ENCODE peak calls at places on chromosomes 5 and 9, in eight cellular contexts. One of them, this sample, is unnamed.
A peak's percentile ranks its signal among the peaks of the same experiment; 100 is the strongest.

GRCh38 chr5:173452098-173452497 is 123.9 kb upstream of the STC2 start:
- DNase-seq in psoas muscle: peak; percentile 74
- DNase-seq in choroid plexus epithelial cell: peak; percentile 63
- DNase-seq in fibroblast of the aortic adventitia: no peak
- DNase-seq in H1: no peak
- DNase-seq in mammary epithelial cell: peak; percentile 32
- DNase-seq in ovary: no peak
- DNase-seq in BE2C: no peak
- DNase-seq in this sample: no peak

GRCh38 chr5:5317976-5318375 is 104.5 kb upstream of the ICE1 start:
- DNase-seq in psoas muscle: no peak
- DNase-seq in choroid plexus epithelial cell: no peak
- DNase-seq in fibroblast of the aortic adventitia: no peak
- DNase-seq in H1: no peak
- DNase-seq in mammary epithelial cell: no peak
- DNase-seq in ovary: no peak
- DNase-seq in BE2C: peak; percentile 60
- DNase-seq in this sample: no peak

GRCh38 chr9:93003552-93004407 is 54.7 kb upstream of the SUSD3 start:
- DNase-seq in psoas muscle: peak; percentile 73
- DNase-seq in choroid plexus epithelial cell: peak; percentile 68
- DNase-seq in fibroblast of the aortic adventitia: peak; percentile 43
- DNase-seq in H1: no peak
- DNase-seq in mammary epithelial cell: peak; percentile 42
- DNase-seq in ovary: peak; percentile 78
- DNase-seq in BE2C: peak; percentile 72
- DNase-seq in this sample: peak; percentile 47

GRCh38 chr5:72107874-72108199 is 562 bp downstream of the MAP1B start:
- DNase-seq in psoas muscle: peak; percentile 54
- DNase-seq in choroid plexus epithelial cell: peak; percentile 37
- DNase-seq in fibroblast of the aortic adventitia: peak; percentile 31
- DNase-seq in H1: no peak
- DNase-seq in mammary epithelial cell: peak; percentile 39
- DNase-seq in ovary: no peak
- DNase-seq in BE2C: no peak
- DNase-seq in this sample: no peak

GRCh38 chr9:115808695-115809094 is 344.9 kb upstream of the PAPPA start:
- DNase-seq in psoas muscle: no peak
- DNase-seq in choroid plexus epithelial cell: peak; percentile 49
- DNase-seq in fibroblast of the aortic adventitia: peak; percentile 8
- DNase-seq in H1: no peak
- DNase-seq in mammary epithelial cell: peak; percentile 79
- DNase-seq in ovary: no peak
- DNase-seq in BE2C: no peak
- DNase-seq in this sample: no peak

GRCh38 chr9:96061293-96061987 is 185.9 kb downstream of the ERCC6L2 start:
- DNase-seq in psoas muscle: no peak
- DNase-seq in choroid plexus epithelial cell: peak; percentile 74
- DNase-seq in fibroblast of the aortic adventitia: peak; percentile 56
- DNase-seq in H1: no peak
- DNase-seq in mammary epithelial cell: peak; percentile 11
- DNase-seq in ovary: no peak
- DNase-seq in BE2C: peak; percentile 63
- DNase-seq in this sample: peak; percentile 43

GRCh38 chr9:31799953-31800609 is 584.4 kb upstream of the ACO1 start:
- DNase-seq in psoas muscle: no peak
- DNase-seq in choroid plexus epithelial cell: peak; percentile 79
- DNase-seq in fibroblast of the aortic adventitia: peak; percentile 27
- DNase-seq in H1: peak; percentile 33
- DNase-seq in mammary epithelial cell: peak; percentile 41
- DNase-seq in ovary: no peak
- DNase-seq in BE2C: peak; percentile 43
- DNase-seq in this sample: peak; percentile 26

GRCh38 chr5:10533218-10533617 is 30.7 kb upstream of the ANKRD33B start:
- DNase-seq in psoas muscle: no peak
- DNase-seq in choroid plexus epithelial cell: no peak
- DNase-seq in fibroblast of the aortic adventitia: no peak
- DNase-seq in H1: no peak
- DNase-seq in mammary epithelial cell: no peak
- DNase-seq in ovary: no peak
- DNase-seq in BE2C: no peak
- DNase-seq in this sample: no peak

GRCh38 chr5:168752012-168752411 is 172.8 kb upstream of the PANK3 start:
- DNase-seq in psoas muscle: no peak
- DNase-seq in choroid plexus epithelial cell: no peak
- DNase-seq in fibroblast of the aortic adventitia: no peak
- DNase-seq in H1: no peak
- DNase-seq in mammary epithelial cell: no peak
- DNase-seq in ovary: no peak
- DNase-seq in BE2C: no peak
- DNase-seq in this sample: no peak

GRCh38 chr9:5643005-5643624 is 14.2 kb downstream of the RIC1 start:
- DNase-seq in psoas muscle: no peak
- DNase-seq in choroid plexus epithelial cell: no peak
- DNase-seq in fibroblast of the aortic adventitia: no peak
- DNase-seq in H1: no peak
- DNase-seq in mammary epithelial cell: no peak
- DNase-seq in ovary: no peak
- DNase-seq in BE2C: no peak
- DNase-seq in this sample: no peak

GRCh38 chr9:131271506-131271931 is 4.8 kb downstream of the FAM78A start:
- DNase-seq in psoas muscle: peak; percentile 61
- DNase-seq in choroid plexus epithelial cell: no peak
- DNase-seq in fibroblast of the aortic adventitia: no peak
- DNase-seq in H1: no peak
- DNase-seq in mammary epithelial cell: no peak
- DNase-seq in ovary: no peak
- DNase-seq in BE2C: no peak
- DNase-seq in this sample: no peak

GRCh38 chr9:94675008-94675841 is 35.9 kb upstream of the FBP1 start:
- DNase-seq in psoas muscle: no peak
- DNase-seq in choroid plexus epithelial cell: peak; percentile 23
- DNase-seq in fibroblast of the aortic adventitia: peak; percentile 88
- DNase-seq in H1: no peak
- DNase-seq in mammary epithelial cell: no peak
- DNase-seq in ovary: no peak
- DNase-seq in BE2C: no peak
- DNase-seq in this sample: no peak

GRCh38 chr5:168723037-168723436 is 143.9 kb upstream of the PANK3 start:
- DNase-seq in psoas muscle: no peak
- DNase-seq in choroid plexus epithelial cell: no peak
- DNase-seq in fibroblast of the aortic adventitia: no peak
- DNase-seq in H1: no peak
- DNase-seq in mammary epithelial cell: no peak
- DNase-seq in ovary: no peak
- DNase-seq in BE2C: no peak
- DNase-seq in this sample: no peak

GRCh38 chr5:140073296-140073695 is 30.2 kb upstream of the NRG2 start:
- DNase-seq in psoas muscle: no peak
- DNase-seq in choroid plexus epithelial cell: peak; percentile 38
- DNase-seq in fibroblast of the aortic adventitia: peak; percentile 57
- DNase-seq in H1: no peak
- DNase-seq in mammary epithelial cell: no peak
- DNase-seq in ovary: no peak
- DNase-seq in BE2C: no peak
- DNase-seq in this sample: no peak

GRCh38 chr9:138049085-138049778 is 171.7 kb downstream of the CACNA1B start:
- DNase-seq in psoas muscle: peak; percentile 48
- DNase-seq in choroid plexus epithelial cell: no peak
- DNase-seq in fibroblast of the aortic adventitia: no peak
- DNase-seq in H1: no peak
- DNase-seq in mammary epithelial cell: no peak
- DNase-seq in ovary: no peak
- DNase-seq in BE2C: no peak
- DNase-seq in this sample: no peak

GRCh38 chr5:73233461-73234151 is 60.6 kb downstream of the TMEM174 start:
- DNase-seq in psoas muscle: peak; percentile 51
- DNase-seq in choroid plexus epithelial cell: peak; percentile 22
- DNase-seq in fibroblast of the aortic adventitia: no peak
- DNase-seq in H1: no peak
- DNase-seq in mammary epithelial cell: no peak
- DNase-seq in ovary: no peak
- DNase-seq in BE2C: peak; percentile 22
- DNase-seq in this sample: no peak

GRCh38 chr9:129111762-129112151 is 542 bp downstream of the PTPA start:
- DNase-seq in psoas muscle: peak; percentile 72
- DNase-seq in choroid plexus epithelial cell: peak; percentile 58
- DNase-seq in fibroblast of the aortic adventitia: peak; percentile 52
- DNase-seq in H1: no peak
- DNase-seq in mammary epithelial cell: peak; percentile 25
- DNase-seq in ovary: no peak
- DNase-seq in BE2C: peak; percentile 44
- DNase-seq in this sample: peak; percentile 42

GRCh38 chr9:18438951-18439350 is 35.0 kb upstream of the ADAMTSL1 start:
- DNase-seq in psoas muscle: no peak
- DNase-seq in choroid plexus epithelial cell: no peak
- DNase-seq in fibroblast of the aortic adventitia: no peak
- DNase-seq in H1: no peak
- DNase-seq in mammary epithelial cell: no peak
- DNase-seq in ovary: peak; percentile 19
- DNase-seq in BE2C: no peak
- DNase-seq in this sample: no peak
- H3K4me3 ChIP-seq in psoas muscle: peak overlapping the region; percentile 60
- H3K4me3 ChIP-seq in choroid plexus epithelial cell: peak overlapping the region; percentile 59
- H3K4me3 ChIP-seq in fibroblast of the aortic adventitia: peak overlapping the region; percentile 54
- H3K4me3 ChIP-seq in H1: peak overlapping the region; percentile 2
- H3K4me3 ChIP-seq in mammary epithelial cell: no peak overlapping the region
- H3K4me3 ChIP-seq in ovary: peak overlapping the region; percentile 31
- H3K4me3 ChIP-seq in BE2C: no peak overlapping the region
- H3K4me3 ChIP-seq in this sample: no peak overlapping the region

DNA sequence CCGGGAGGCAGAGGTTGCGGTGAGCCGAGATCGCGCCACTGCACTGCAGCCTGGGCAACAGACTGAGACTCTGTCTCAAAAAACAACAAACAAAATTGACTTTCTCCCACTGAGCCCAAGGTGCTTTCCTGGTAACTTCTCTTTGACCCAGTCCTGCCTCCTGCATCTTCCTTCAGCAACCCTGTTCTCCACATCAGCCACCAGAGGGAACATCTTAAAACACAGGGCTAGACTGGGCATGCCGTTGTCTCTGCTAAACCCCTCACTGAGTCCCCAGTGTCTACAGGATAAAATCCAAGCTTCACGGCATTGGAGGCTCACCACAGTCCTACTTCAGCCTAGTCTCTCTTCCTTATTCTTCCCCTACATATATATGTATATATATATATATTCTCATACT is 39.8 kb upstream of the KCNMB1 start:
- DNase-seq in psoas muscle: no peak
- DNase-seq in choroid plexus epithelial cell: peak; percentile 44
- DNase-seq in fibroblast of the aortic adventitia: no peak
- DNase-seq in H1: no peak
- DNase-seq in mammary epithelial cell: no peak
- DNase-seq in ovary: no peak
- DNase-seq in BE2C: no peak
- DNase-seq in this sample: peak; percentile 5
- TF ChIP-seq CTCF in psoas muscle: no peak
- TF ChIP-seq CTCF in choroid plexus epithelial cell: peak; percentile 57
- TF ChIP-seq CTCF in fibroblast of the aortic adventitia: peak; percentile 19
- TF ChIP-seq CTCF in H1: peak; percentile 50
- TF ChIP-seq CTCF in mammary epithelial cell: peak; percentile 17
- TF ChIP-seq CTCF in ovary: no peak
- TF ChIP-seq CTCF in BE2C: peak; percentile 42
- TF ChIP-seq CTCF in this sample: no peak

DNA sequence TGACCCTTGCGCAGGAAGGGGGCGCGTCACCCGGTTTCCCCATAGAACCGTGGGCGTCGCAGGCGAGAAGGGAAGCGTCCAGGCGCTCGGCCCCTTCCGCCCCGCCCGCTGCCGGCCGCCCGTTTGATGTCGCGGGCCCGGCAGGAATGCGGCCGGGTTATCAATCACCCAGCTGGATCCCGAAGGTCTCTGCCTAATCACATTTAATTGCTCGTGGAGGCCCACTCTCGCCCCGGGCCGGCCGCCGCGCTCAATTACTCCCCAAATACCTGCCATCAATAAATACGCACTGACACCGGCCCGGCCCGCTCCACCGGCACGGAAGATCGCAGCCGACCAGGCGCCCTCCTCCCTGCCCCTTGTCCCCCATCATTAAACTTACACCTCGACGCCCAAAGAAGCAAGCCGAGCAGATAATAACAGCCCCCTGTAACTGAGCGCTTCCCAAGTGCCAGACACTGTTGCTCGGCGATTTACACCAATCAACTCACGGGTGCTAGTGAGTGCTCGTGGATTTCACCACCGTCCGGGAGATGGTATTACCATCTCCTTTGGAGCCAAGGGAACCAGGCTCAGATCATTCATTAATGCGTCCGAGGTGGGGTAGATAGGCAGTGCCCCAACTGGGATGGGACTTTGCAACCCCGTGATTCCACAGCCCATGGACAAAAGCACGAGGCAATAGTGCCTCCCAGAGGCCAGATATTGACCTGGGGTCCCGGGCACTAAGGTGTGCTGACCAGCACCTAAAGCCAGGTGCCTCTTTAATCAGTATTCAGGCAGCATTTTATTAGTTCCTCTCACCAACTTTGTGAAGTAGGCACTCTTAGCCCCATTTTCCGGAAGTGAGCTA is 11.3 kb downstream of the MSX2 start:
- DNase-seq in psoas muscle: no peak
- DNase-seq in choroid plexus epithelial cell: no peak
- DNase-seq in fibroblast of the aortic adventitia: no peak
- DNase-seq in H1: no peak
- DNase-seq in mammary epithelial cell: no peak
- DNase-seq in ovary: no peak
- DNase-seq in BE2C: peak; percentile 63
- DNase-seq in this sample: peak; percentile 90
- H3K4me3 ChIP-seq in psoas muscle: peak overlapping the region; percentile 39
- H3K4me3 ChIP-seq in choroid plexus epithelial cell: no peak overlapping the region
- H3K4me3 ChIP-seq in fibroblast of the aortic adventitia: no peak overlapping the region
- H3K4me3 ChIP-seq in H1: peak overlapping the region; percentile 38
- H3K4me3 ChIP-seq in mammary epithelial cell: peak overlapping the region; percentile 36
- H3K4me3 ChIP-seq in ovary: no peak overlapping the region
- H3K4me3 ChIP-seq in BE2C: peak overlapping the region; percentile 65
- H3K4me3 ChIP-seq in this sample: peak overlapping the region; percentile 50

DNA sequence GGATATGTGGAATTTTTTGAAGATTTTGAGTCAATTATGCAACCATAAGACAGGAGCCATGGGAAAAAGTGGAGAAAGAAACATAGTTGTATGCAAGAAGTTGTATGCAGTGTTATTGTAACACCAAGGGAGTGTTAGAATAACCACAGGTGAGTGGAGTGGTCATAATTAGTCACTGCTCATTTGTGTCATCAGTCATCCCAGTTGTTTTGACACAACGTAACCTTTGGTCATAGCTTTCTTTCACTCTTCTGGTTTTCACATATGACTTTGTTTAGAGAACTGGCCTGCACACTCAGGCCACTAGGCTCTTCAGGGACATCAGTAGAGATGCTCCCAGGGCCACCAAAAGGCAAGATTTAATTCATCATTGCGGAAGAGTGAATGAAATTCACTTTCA is 158.7 kb upstream of the HMHB1 start:
- DNase-seq in psoas muscle: no peak
- DNase-seq in choroid plexus epithelial cell: no peak
- DNase-seq in fibroblast of the aortic adventitia: no peak
- DNase-seq in H1: no peak
- DNase-seq in mammary epithelial cell: peak; percentile 83
- DNase-seq in ovary: no peak
- DNase-seq in BE2C: no peak
- DNase-seq in this sample: no peak
- TF ChIP-seq CTCF in psoas muscle: no peak
- TF ChIP-seq CTCF in choroid plexus epithelial cell: no peak
- TF ChIP-seq CTCF in fibroblast of the aortic adventitia: no peak
- TF ChIP-seq CTCF in H1: no peak
- TF ChIP-seq CTCF in mammary epithelial cell: no peak
- TF ChIP-seq CTCF in ovary: no peak
- TF ChIP-seq CTCF in BE2C: no peak
- TF ChIP-seq CTCF in this sample: no peak